ENCODE peak calls at places on chromosomes 6 and 20, in six cellular contexts. T is NCI-H1105, X is NCI-H69, R is dermis blood vessel endothelial cell, W is body of pancreas, O is GM03348. P is an unnamed sample.

GRCh38 chr6:93021235-93021909 is 398.0 kb downstream of the EPHA7 start:
- DNase-seq in R (no peak), W (no peak), O (no peak), T (peak), X (peak), P (no peak)

GRCh38 chr6:50128420-50129005 is 78.8 kb upstream of the DEFB112 start:
- DNase-seq in W (no peak), X (peak), R (peak), T (peak), O (peak), P (peak)

GRCh38 chr6:122871079-122871478 is 82.0 kb downstream of the SMPDL3A start:
- DNase-seq in X (peak), O (no peak), W (no peak), R (no peak), T (no peak), P (no peak)

GRCh38 chr20:49104365-49104648 is 58.2 kb downstream of the CSE1L start:
- DNase-seq in R (no peak), W (no peak), T (no peak), X (no peak), O (no peak), P (no peak)

GRCh38 chr6:139778113-139778512 is 403.7 kb upstream of the CITED2 start:
- DNase-seq in O (no peak), R (no peak), W (no peak), X (peak), T (no peak), P (no peak)

GRCh38 chr20:34984756-34985261 is 29.1 kb downstream of the MYH7B start:
- DNase-seq in T (no peak), W (no peak), O (no peak), X (no peak), R (peak), P (no peak)

GRCh38 chr6:1316482-1317220 is 4.8 kb downstream of the FOXQ1 start:
- DNase-seq in W (peak), X (peak), O (peak), T (peak), R (peak), P (peak)

GRCh38 chr6:80335061-80335660 is 228.7 kb downstream of the BCKDHB start:
- DNase-seq in W (no peak), O (no peak), T (no peak), R (peak), X (peak), P (no peak)

GRCh38 chr20:25295386-25296093 is 47.7 kb downstream of the PYGB start:
- DNase-seq in X (no peak), R (no peak), T (no peak), O (peak), W (peak), P (no peak)

GRCh38 chr6:166275714-166276166 is 32.5 kb downstream of the PRR18 start:
- DNase-seq in W (peak), T (peak), R (peak), X (peak), O (peak), P (peak)

GRCh38 chr6:8108031-8108660 is 5.8 kb upstream of the EEF1E1 start:
- DNase-seq in X (peak), W (no peak), O (peak), R (peak), T (no peak), P (peak)

GRCh38 chr6:90351696-90352095 is 55.1 kb upstream of the BACH2 start:
- DNase-seq in O (no peak), R (no peak), X (no peak), T (no peak), W (no peak), P (no peak)